ENCODE peak calls at places on chromosomes 12 and 14, in seven cellular contexts. One of them, this sample, is unnamed.

GRCh38 chr12:101642115-101643067 is 47.6 kb downstream of the MYBPC1 start:
- DNase-seq in hypothalamus: no peak
- DNase-seq in stimulated activated CD4-positive, alpha-beta T cell treated with anti-CD3 and anti-CD28 coated beads, Interleukin-2, amount 100 ng/mL, for 48 hours: peak; percentile 2
- DNase-seq in activated naive CD8-positive, alpha-beta T cell treated with anti-CD3 and anti-CD28 coated beads, Interleukin-2, amount 10 ng/mL, durations not matched to agents 7 days and 5 days: peak; percentile 29
- DNase-seq in aorta: no peak
- DNase-seq in neural crest cell: peak; percentile 16
- DNase-seq in nephron progenitor cell: peak; percentile 65
- DNase-seq in this sample: no peak

GRCh38 chr14:100885196-100886030 is 18.1 kb downstream of the RTL1 start:
- DNase-seq in hypothalamus: no peak
- DNase-seq in stimulated activated CD4-positive, alpha-beta T cell treated with anti-CD3 and anti-CD28 coated beads, Interleukin-2, amount 100 ng/mL, for 48 hours: no peak
- DNase-seq in activated naive CD8-positive, alpha-beta T cell treated with anti-CD3 and anti-CD28 coated beads, Interleukin-2, amount 10 ng/mL, durations not matched to agents 7 days and 5 days: no peak
- DNase-seq in aorta: no peak
- DNase-seq in neural crest cell: no peak
- DNase-seq in nephron progenitor cell: no peak
- DNase-seq in this sample: peak; percentile 62

GRCh38 chr12:121990692-121991603 is 30.7 kb upstream of the BCL7A start:
- DNase-seq in hypothalamus: no peak
- DNase-seq in stimulated activated CD4-positive, alpha-beta T cell treated with anti-CD3 and anti-CD28 coated beads, Interleukin-2, amount 100 ng/mL, for 48 hours: peak; percentile 26
- DNase-seq in activated naive CD8-positive, alpha-beta T cell treated with anti-CD3 and anti-CD28 coated beads, Interleukin-2, amount 10 ng/mL, durations not matched to agents 7 days and 5 days: no peak
- DNase-seq in aorta: no peak
- DNase-seq in neural crest cell: no peak
- DNase-seq in nephron progenitor cell: no peak
- DNase-seq in this sample: no peak

GRCh38 chr14:41498959-41499358 is 107.7 kb upstream of the LRFN5 start:
- DNase-seq in hypothalamus: no peak
- DNase-seq in stimulated activated CD4-positive, alpha-beta T cell treated with anti-CD3 and anti-CD28 coated beads, Interleukin-2, amount 100 ng/mL, for 48 hours: no peak
- DNase-seq in activated naive CD8-positive, alpha-beta T cell treated with anti-CD3 and anti-CD28 coated beads, Interleukin-2, amount 10 ng/mL, durations not matched to agents 7 days and 5 days: no peak
- DNase-seq in aorta: no peak
- DNase-seq in neural crest cell: no peak
- DNase-seq in nephron progenitor cell: no peak
- DNase-seq in this sample: no peak

GRCh38 chr12:13962699-13963098 is 18.7 kb downstream of the GRIN2B start:
- DNase-seq in hypothalamus: no peak
- DNase-seq in stimulated activated CD4-positive, alpha-beta T cell treated with anti-CD3 and anti-CD28 coated beads, Interleukin-2, amount 100 ng/mL, for 48 hours: no peak
- DNase-seq in activated naive CD8-positive, alpha-beta T cell treated with anti-CD3 and anti-CD28 coated beads, Interleukin-2, amount 10 ng/mL, durations not matched to agents 7 days and 5 days: no peak
- DNase-seq in aorta: no peak
- DNase-seq in neural crest cell: no peak
- DNase-seq in nephron progenitor cell: peak; percentile 18
- DNase-seq in this sample: no peak

GRCh38 chr12:58803893-58804292 is 116.4 kb downstream of the LRIG3 start:
- DNase-seq in hypothalamus: no peak
- DNase-seq in stimulated activated CD4-positive, alpha-beta T cell treated with anti-CD3 and anti-CD28 coated beads, Interleukin-2, amount 100 ng/mL, for 48 hours: no peak
- DNase-seq in activated naive CD8-positive, alpha-beta T cell treated with anti-CD3 and anti-CD28 coated beads, Interleukin-2, amount 10 ng/mL, durations not matched to agents 7 days and 5 days: no peak
- DNase-seq in aorta: no peak
- DNase-seq in neural crest cell: no peak
- DNase-seq in nephron progenitor cell: no peak
- DNase-seq in this sample: no peak

GRCh38 chr12:109255377-109255776 is 53.7 kb downstream of the FOXN4 start:
- DNase-seq in hypothalamus: no peak
- DNase-seq in stimulated activated CD4-positive, alpha-beta T cell treated with anti-CD3 and anti-CD28 coated beads, Interleukin-2, amount 100 ng/mL, for 48 hours: no peak
- DNase-seq in activated naive CD8-positive, alpha-beta T cell treated with anti-CD3 and anti-CD28 coated beads, Interleukin-2, amount 10 ng/mL, durations not matched to agents 7 days and 5 days: no peak
- DNase-seq in aorta: no peak
- DNase-seq in neural crest cell: no peak
- DNase-seq in nephron progenitor cell: no peak
- DNase-seq in this sample: no peak

GRCh38 chr12:32033411-32033810 is 73.2 kb upstream of the BICD1 start:
- DNase-seq in hypothalamus: no peak
- DNase-seq in stimulated activated CD4-positive, alpha-beta T cell treated with anti-CD3 and anti-CD28 coated beads, Interleukin-2, amount 100 ng/mL, for 48 hours: no peak
- DNase-seq in activated naive CD8-positive, alpha-beta T cell treated with anti-CD3 and anti-CD28 coated beads, Interleukin-2, amount 10 ng/mL, durations not matched to agents 7 days and 5 days: no peak
- DNase-seq in aorta: no peak
- DNase-seq in neural crest cell: no peak
- DNase-seq in nephron progenitor cell: no peak
- DNase-seq in this sample: no peak

GRCh38 chr14:74936151-74936550 is 13.1 kb upstream of the RPS6KL1 start:
- DNase-seq in hypothalamus: no peak
- DNase-seq in stimulated activated CD4-positive, alpha-beta T cell treated with anti-CD3 and anti-CD28 coated beads, Interleukin-2, amount 100 ng/mL, for 48 hours: no peak
- DNase-seq in activated naive CD8-positive, alpha-beta T cell treated with anti-CD3 and anti-CD28 coated beads, Interleukin-2, amount 10 ng/mL, durations not matched to agents 7 days and 5 days: no peak
- DNase-seq in aorta: peak; percentile 44
- DNase-seq in neural crest cell: no peak
- DNase-seq in nephron progenitor cell: no peak
- DNase-seq in this sample: no peak

GRCh38 chr14:104821971-104822608 is 21.2 kb downstream of the ZBTB42 start:
- DNase-seq in hypothalamus: no peak
- DNase-seq in stimulated activated CD4-positive, alpha-beta T cell treated with anti-CD3 and anti-CD28 coated beads, Interleukin-2, amount 100 ng/mL, for 48 hours: no peak
- DNase-seq in activated naive CD8-positive, alpha-beta T cell treated with anti-CD3 and anti-CD28 coated beads, Interleukin-2, amount 10 ng/mL, durations not matched to agents 7 days and 5 days: peak; percentile 10
- DNase-seq in aorta: no peak
- DNase-seq in neural crest cell: no peak
- DNase-seq in nephron progenitor cell: no peak
- DNase-seq in this sample: peak; percentile 49

GRCh38 chr14:75460402-75460801 is 32.6 kb downstream of the JDP2 start:
- DNase-seq in hypothalamus: no peak
- DNase-seq in stimulated activated CD4-positive, alpha-beta T cell treated with anti-CD3 and anti-CD28 coated beads, Interleukin-2, amount 100 ng/mL, for 48 hours: no peak
- DNase-seq in activated naive CD8-positive, alpha-beta T cell treated with anti-CD3 and anti-CD28 coated beads, Interleukin-2, amount 10 ng/mL, durations not matched to agents 7 days and 5 days: no peak
- DNase-seq in aorta: no peak
- DNase-seq in neural crest cell: no peak
- DNase-seq in nephron progenitor cell: no peak
- DNase-seq in this sample: no peak

GRCh38 chr12:65496617-65497016 is 218.1 kb downstream of the MSRB3 start:
- DNase-seq in hypothalamus: no peak
- DNase-seq in stimulated activated CD4-positive, alpha-beta T cell treated with anti-CD3 and anti-CD28 coated beads, Interleukin-2, amount 100 ng/mL, for 48 hours: no peak
- DNase-seq in activated naive CD8-positive, alpha-beta T cell treated with anti-CD3 and anti-CD28 coated beads, Interleukin-2, amount 10 ng/mL, durations not matched to agents 7 days and 5 days: no peak
- DNase-seq in aorta: no peak
- DNase-seq in neural crest cell: no peak
- DNase-seq in nephron progenitor cell: no peak
- DNase-seq in this sample: no peak

GRCh38 chr14:59455411-59455810 is 9.8 kb downstream of the GPR135 start:
- DNase-seq in hypothalamus: no peak
- DNase-seq in stimulated activated CD4-positive, alpha-beta T cell treated with anti-CD3 and anti-CD28 coated beads, Interleukin-2, amount 100 ng/mL, for 48 hours: no peak
- DNase-seq in activated naive CD8-positive, alpha-beta T cell treated with anti-CD3 and anti-CD28 coated beads, Interleukin-2, amount 10 ng/mL, durations not matched to agents 7 days and 5 days: no peak
- DNase-seq in aorta: no peak
- DNase-seq in neural crest cell: no peak
- DNase-seq in nephron progenitor cell: no peak
- DNase-seq in this sample: no peak

GRCh38 chr12:125220404-125221273 is 155.4 kb downstream of the AACS start:
- DNase-seq in hypothalamus: no peak
- DNase-seq in stimulated activated CD4-positive, alpha-beta T cell treated with anti-CD3 and anti-CD28 coated beads, Interleukin-2, amount 100 ng/mL, for 48 hours: no peak
- DNase-seq in activated naive CD8-positive, alpha-beta T cell treated with anti-CD3 and anti-CD28 coated beads, Interleukin-2, amount 10 ng/mL, durations not matched to agents 7 days and 5 days: no peak
- DNase-seq in aorta: no peak
- DNase-seq in neural crest cell: no peak
- DNase-seq in nephron progenitor cell: no peak
- DNase-seq in this sample: no peak

GRCh38 chr14:75554482-75554881 is 23.9 kb upstream of the FLVCR2 start:
- DNase-seq in hypothalamus: no peak
- DNase-seq in stimulated activated CD4-positive, alpha-beta T cell treated with anti-CD3 and anti-CD28 coated beads, Interleukin-2, amount 100 ng/mL, for 48 hours: no peak
- DNase-seq in activated naive CD8-positive, alpha-beta T cell treated with anti-CD3 and anti-CD28 coated beads, Interleukin-2, amount 10 ng/mL, durations not matched to agents 7 days and 5 days: no peak
- DNase-seq in aorta: no peak
- DNase-seq in neural crest cell: no peak
- DNase-seq in nephron progenitor cell: no peak
- DNase-seq in this sample: no peak

GRCh38 chr14:22460461-22461195 is 128.4 kb downstream of the DAD1 start:
- DNase-seq in hypothalamus: no peak
- DNase-seq in stimulated activated CD4-positive, alpha-beta T cell treated with anti-CD3 and anti-CD28 coated beads, Interleukin-2, amount 100 ng/mL, for 48 hours: no peak
- DNase-seq in activated naive CD8-positive, alpha-beta T cell treated with anti-CD3 and anti-CD28 coated beads, Interleukin-2, amount 10 ng/mL, durations not matched to agents 7 days and 5 days: no peak
- DNase-seq in aorta: no peak
- DNase-seq in neural crest cell: no peak
- DNase-seq in nephron progenitor cell: no peak
- DNase-seq in this sample: no peak

This sample was measured in cardiac septum.